ENCODE peak calls at places on chromosomes 13 and 19, in eight cellular contexts. W, Z, R, K, E, J, D and M are unnamed samples.

GRCh38 chr19:10193666-10194499 is 870 bp downstream of the DNMT1 start:
- DNase-seq in W (no peak), Z (peak), R (no peak), K (peak), E (no peak), J (peak), D (peak), M (no peak)

GRCh38 chr19:50003810-50004419 is 21.3 kb downstream of the VRK3 start:
- DNase-seq in W (peak), Z (peak), R (no peak), K (peak), E (no peak), J (no peak), D (no peak), M (peak)

GRCh38 chr13:34657716-34658115 is 284.4 kb upstream of the NBEA start:
- DNase-seq in W (no peak), Z (no peak), R (no peak), K (no peak), E (no peak), J (no peak), D (no peak), M (no peak)

GRCh38 chr13:49112782-49113525 is 107.2 kb upstream of the MLNR start:
- DNase-seq in W (no peak), Z (no peak), R (no peak), K (no peak), E (no peak), J (no peak), D (no peak), M (no peak)

GRCh38 chr19:16895467-16896097 is 6.8 kb downstream of the F2RL3 start:
- DNase-seq in W (no peak), Z (no peak), R (no peak), K (no peak), E (no peak), J (no peak), D (no peak), M (no peak)

GRCh38 chr19:53102701-53103140 is 501 bp downstream of the ZNF160 start:
- DNase-seq in W (peak), Z (peak), R (no peak), K (no peak), E (no peak), J (peak), D (peak), M (no peak)

GRCh38 chr13:78604782-78605611 is 1.6 kb upstream of the POU4F1 start:
- DNase-seq in W (no peak), Z (no peak), R (no peak), K (no peak), E (no peak), J (no peak), D (no peak), M (no peak)

GRCh38 chr19:24140099-24140498 is 53.1 kb downstream of the ZNF254 start:
- DNase-seq in W (no peak), Z (no peak), R (no peak), K (no peak), E (no peak), J (no peak), D (no peak), M (no peak)

GRCh38 chr13:40777166-40777956 is 6.4 kb upstream of the MRPS31 start:
- DNase-seq in W (peak), Z (no peak), R (peak), K (no peak), E (no peak), J (no peak), D (peak), M (peak)

GRCh38 chr13:31073859-31074718 is 87.6 kb downstream of the HSPH1 start:
- DNase-seq in W (peak), Z (no peak), R (peak), K (no peak), E (no peak), J (peak), D (no peak), M (no peak)

GRCh38 chr13:44294868-44295267 is 78.8 kb upstream of the SERP2 start:
- DNase-seq in W (no peak), Z (no peak), R (no peak), K (no peak), E (no peak), J (no peak), D (no peak), M (no peak)

GRCh38 chr19:47444388-47444821 is 25.1 kb upstream of the MEIS3 start:
- DNase-seq in W (peak), Z (no peak), R (no peak), K (no peak), E (no peak), J (no peak), D (no peak), M (no peak)

GRCh38 chr19:4343845-4344713 is 717 bp downstream of the MPND start:
- DNase-seq in W (peak), Z (peak), R (no peak), K (no peak), E (no peak), J (no peak), D (no peak), M (no peak)

GRCh38 chr19:32018014-32018413 is 327.4 kb upstream of the ZNF507 start:
- DNase-seq in W (no peak), Z (peak), R (no peak), K (no peak), E (no peak), J (no peak), D (no peak), M (no peak)

GRCh38 chr13:52020191-52020590 is 4.3 kb upstream of the UTP14C start:
- DNase-seq in W (no peak), Z (no peak), R (no peak), K (no peak), E (no peak), J (no peak), D (no peak), M (no peak)

GRCh38 chr13:83975668-83976165 is 93.4 kb upstream of the SLITRK1 start:
- DNase-seq in W (no peak), Z (no peak), R (no peak), K (no peak), E (no peak), J (no peak), D (no peak), M (no peak)

GRCh38 chr19:1430201-1430621 is 8.0 kb upstream of the RPS15 start:
- DNase-seq in W (no peak), Z (no peak), R (no peak), K (no peak), E (no peak), J (no peak), D (no peak), M (no peak)

GRCh38 chr19:35645680-35646511 is 2.2 kb upstream of the COX6B1 start:
- DNase-seq in W (no peak), Z (no peak), R (no peak), K (no peak), E (no peak), J (no peak), D (no peak), M (no peak)

GRCh38 chr13:42258747-42259146 is 13.2 kb upstream of the AKAP11 start:
- DNase-seq in W (no peak), Z (no peak), R (no peak), K (no peak), E (no peak), J (no peak), D (no peak), M (no peak)

GRCh38 chr19:17944301-17944700 is 11.5 kb downstream of the CCDC124 start:
- DNase-seq in W (no peak), Z (no peak), R (peak), K (no peak), E (no peak), J (no peak), D (no peak), M (no peak)

GRCh38 chr19:38033658-38034150 is 126.7 kb downstream of the SIPA1L3 start:
- DNase-seq in W (no peak), Z (no peak), R (no peak), K (no peak), E (no peak), J (no peak), D (no peak), M (no peak)

GRCh38 chr13:113924184-113924583 is 49.7 kb downstream of the C13orf46 start:
- DNase-seq in W (no peak), Z (peak), R (no peak), K (no peak), E (no peak), J (no peak), D (no peak), M (no peak)

GRCh38 chr13:50617134-50617721 is 226.3 kb downstream of the DLEU7 start:
- DNase-seq in W (no peak), Z (no peak), R (no peak), K (no peak), E (no peak), J (no peak), D (no peak), M (no peak)

GRCh38 chr13:75585153-75585552 is 35.6 kb downstream of the UCHL3 start:
- DNase-seq in W (no peak), Z (no peak), R (no peak), K (no peak), E (no peak), J (no peak), D (no peak), M (no peak)

GRCh38 chr19:18657590-18658365 is 20.9 kb downstream of the KLHL26 start:
- DNase-seq in W (no peak), Z (no peak), R (no peak), K (no peak), E (no peak), J (no peak), D (no peak), M (no peak)

GRCh38 chr13:41722684-41723083 is 238.2 kb downstream of the VWA8 start:
- DNase-seq in W (no peak), Z (no peak), R (no peak), K (no peak), E (no peak), J (no peak), D (no peak), M (no peak)

GRCh38 chr13:87274209-87274819 is 396.9 kb upstream of the SLITRK5 start:
- DNase-seq in W (peak), Z (no peak), R (peak), K (peak), E (no peak), J (no peak), D (no peak), M (peak)

GRCh38 chr19:11814707-11815050 is 606 bp downstream of the ZNF440 start:
- DNase-seq in W (no peak), Z (no peak), R (no peak), K (no peak), E (no peak), J (peak), D (no peak), M (no peak)